ENCODE peak calls at places on chromosome 15, in five cellular contexts. N, B, M, I and X are unnamed samples. For H3F3A and H3K9me3, the result is how much of the 10 kb centered on the place peaks cover.

GRCh38 chr15:81939604-81940440 is 106.0 kb downstream of the MEX3B start:
- DNase-seq in N (peak), B (peak), M (peak), I (peak), X (peak)

GRCh38 chr15:95129589-95129988 is 898.2 kb downstream of the MCTP2 start:
- DNase-seq in N (no peak), B (no peak), M (no peak), I (peak), X (no peak)

GRCh38 chr15:52731004-52731403 is 51.8 kb upstream of the ATOSA start:
- DNase-seq in N (no peak), B (no peak), M (no peak), I (no peak), X (no peak)

GRCh38 chr15:68614621-68615035 is 35.8 kb downstream of the CORO2B start:
- DNase-seq in N (peak), B (no peak), M (no peak), I (no peak), X (no peak)

GRCh38 chr15:25859838-25860645 is 3.1 kb downstream of the ATP10A start:
- DNase-seq in N (no peak), B (peak), M (no peak), I (peak), X (no peak)

GRCh38 chr15:26082833-26083174 is 219.7 kb upstream of the ATP10A start:
- DNase-seq in N (no peak), B (no peak), M (no peak), I (no peak), X (no peak)

GRCh38 chr15:63476229-63476632 is 28.2 kb upstream of the USP3 start:
- DNase-seq in N (no peak), B (peak), M (no peak), I (peak), X (no peak)

GRCh38 chr15:76752549-76752948 is 152.6 kb downstream of the SCAPER start:
- DNase-seq in N (no peak), B (peak), M (no peak), I (no peak), X (no peak)

GRCh38 chr15:89514186-89514585 is 17.8 kb upstream of the RHCG start:
- DNase-seq in N (no peak), B (no peak), M (no peak), I (no peak), X (no peak)

GRCh38 chr15:55742927-55743614 is at the start of gene PRTG:
- DNase-seq in N (peak), B (peak), M (peak), I (peak), X (no peak)

GRCh38 chr15:66491846-66492245 is 5.7 kb downstream of the SNAPC5 start:
- DNase-seq in N (no peak), B (no peak), M (no peak), I (no peak), X (no peak)

GRCh38 chr15:72770673-72771328 is 12.8 kb downstream of the ADPGK start:
- DNase-seq in N (no peak), B (no peak), M (no peak), I (peak), X (no peak)

GRCh38 chr15:63372018-63372705 is 9.5 kb downstream of the CA12 start:
- DNase-seq in N (no peak), B (peak), M (no peak), I (peak), X (no peak)

GRCh38 chr15:98799461-98799971 is 151.2 kb downstream of the IGF1R start:
- DNase-seq in N (peak), B (no peak), M (no peak), I (peak), X (no peak)

GRCh38 chr15:32685576-32685975 is 32.2 kb upstream of the GREM1 start:
- DNase-seq in N (no peak), B (no peak), M (no peak), I (peak), X (no peak)

GRCh38 chr15:80844011-80844732 is 65.0 kb downstream of the CEMIP start:
- DNase-seq in N (no peak), B (peak), M (no peak), I (peak), X (no peak)

GRCh38 chr15:84741151-84741550 is 7.2 kb upstream of the ZNF592 start:
- DNase-seq in N (no peak), B (no peak), M (no peak), I (no peak), X (peak)

GRCh38 chr15:45179221-45179985 is 8.4 kb downstream of the SHF start:
- DNase-seq in N (peak), B (peak), M (peak), I (peak), X (peak)

GRCh38 chr15:22873841-22874240 is 35.4 kb downstream of the NIPA2 start:
- DNase-seq in N (no peak), B (no peak), M (no peak), I (no peak), X (no peak)

GRCh38 chr15:23687143-23687470 is at the start of gene NDN:
- DNase-seq in N (peak), B (no peak), M (peak), I (peak), X (no peak)

GRCh38 chr15:84863480-84864428 is 20.7 kb upstream of the SLC28A1 start:
- DNase-seq in N (no peak), B (no peak), M (no peak), I (peak), X (no peak)

GRCh38 chr15:61155741-61156700 is 73.1 kb downstream of the RORA start:
- DNase-seq in N (no peak), B (peak), M (no peak), I (peak), X (no peak)

GRCh38 chr15:68278345-68279217 is 1.0 kb downstream of the FEM1B start:
- DNase-seq in N (no peak), B (peak), M (peak), I (peak), X (peak)

GRCh38 chr15:30882861-30883433 is 20.8 kb upstream of the FAN1 start:
- DNase-seq in N (no peak), B (no peak), M (no peak), I (no peak), X (no peak)

GRCh38 chr15:30889231-30889630 is 14.5 kb upstream of the FAN1 start:
- DNase-seq in N (no peak), B (no peak), M (no peak), I (no peak), X (no peak)

DNA sequence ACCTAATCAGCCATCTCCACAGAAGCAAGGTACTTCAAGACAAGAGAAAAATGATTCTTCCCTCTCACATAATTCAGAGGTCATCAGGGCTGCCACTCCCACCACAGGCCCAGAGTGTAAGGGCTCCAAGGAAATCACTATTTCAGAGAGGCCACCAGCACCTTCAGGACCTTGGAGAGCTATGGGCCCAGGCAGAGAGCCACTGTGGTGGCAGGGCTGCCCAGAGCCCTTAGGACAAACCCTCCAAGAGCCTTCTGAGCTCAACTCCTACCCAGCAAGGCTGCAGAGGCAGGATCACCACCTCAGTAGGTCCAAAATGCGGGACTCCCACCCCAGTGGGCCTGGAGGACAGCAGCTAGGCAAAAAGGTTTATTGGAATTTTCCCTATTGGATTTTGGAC is 17.9 kb upstream of the FAN1 start:
- DNase-seq in N (peak), B (peak), M (no peak), I (peak), X (no peak)
- TF ChIP-seq EZH2phosphoT487 in N (no peak), B (no peak), M (no peak), I (no peak), X (no peak)

DNA sequence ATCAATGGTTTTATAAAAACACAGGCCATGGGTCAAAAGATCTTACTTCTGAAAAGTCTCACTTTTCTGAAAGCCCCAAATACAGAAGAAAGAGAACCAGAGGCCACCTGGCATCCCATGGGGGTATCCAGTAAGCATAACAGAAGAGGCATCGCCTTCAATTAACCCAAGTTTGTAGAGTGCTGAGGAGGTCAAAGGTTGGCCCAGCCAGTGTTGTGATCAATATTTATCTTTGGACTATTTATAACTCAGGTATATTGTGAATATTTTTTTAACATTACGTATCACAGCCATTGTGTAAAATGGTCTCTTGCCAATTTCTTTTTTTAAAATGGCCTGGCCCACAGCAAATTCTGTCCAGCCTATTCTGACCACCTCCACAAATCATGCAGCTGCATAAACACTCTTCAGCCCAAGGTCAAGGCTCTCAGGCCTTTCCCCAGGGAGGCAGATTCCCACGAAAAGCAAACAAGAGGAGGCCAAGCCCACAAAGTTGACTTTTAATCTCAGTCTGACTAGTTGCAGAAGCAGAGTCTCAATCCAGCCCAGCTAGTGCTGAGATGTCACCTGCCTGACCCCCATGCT is 26.2 kb upstream of the SPTBN5 start:
- DNase-seq in N (no peak), B (no peak), M (no peak), I (no peak), X (no peak)
- H3F3A ChIP-seq in N (under half), B (under half), M (under half), I (under half), X (under half)

DNA sequence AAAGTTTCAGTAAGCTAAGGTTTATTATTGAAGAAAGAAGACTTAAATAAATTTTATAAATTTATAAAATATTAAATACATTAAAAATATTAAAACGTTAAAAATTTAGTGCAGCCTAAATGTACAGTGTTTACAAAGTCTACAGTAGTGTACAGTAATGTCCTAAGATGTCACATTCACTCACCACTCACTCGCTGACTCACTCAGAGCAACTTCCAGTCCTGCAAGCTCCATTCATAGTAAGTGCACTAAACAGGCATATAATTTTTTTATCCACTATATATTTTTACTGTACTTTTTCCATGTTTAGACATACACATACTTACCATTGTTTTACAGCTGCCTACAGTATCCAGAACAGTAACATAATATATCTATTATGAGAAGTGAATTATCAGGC is 51.5 kb downstream of the TJP1 start:
- DNase-seq in N (no peak), B (peak), M (no peak), I (peak), X (no peak)
- H3K9me3 ChIP-seq in N (under half), B (under half), M (under half), I (under half), X (under half)

DNA sequence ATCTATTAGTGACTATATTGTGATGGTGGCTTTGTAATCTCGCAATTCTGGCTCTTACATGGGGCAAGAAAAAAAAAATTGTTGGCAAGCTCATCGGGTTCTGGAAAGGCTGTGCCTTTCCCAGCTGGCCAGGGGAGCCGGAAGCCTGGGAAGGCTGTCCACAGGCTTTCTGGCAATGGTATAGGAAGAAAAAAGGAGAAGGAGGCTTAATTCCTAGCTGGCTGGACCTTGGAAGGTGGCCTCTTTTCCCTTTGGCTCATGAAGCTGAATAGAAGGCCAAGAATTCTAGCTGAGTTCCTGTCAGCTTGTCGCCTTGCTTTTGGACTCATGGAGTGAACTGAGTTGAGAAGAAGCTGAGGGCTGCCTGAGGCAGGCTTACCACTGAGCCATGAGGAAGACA is 243.4 kb upstream of the SEMA6D start:
- DNase-seq in N (no peak), B (no peak), M (no peak), I (peak), X (no peak)
- TF ChIP-seq EZH2phosphoT487 in N (no peak), B (no peak), M (no peak), I (no peak), X (no peak)

GRCh38 chr15:59304807-59305206 is 67.9 kb downstream of the MYO1E start:
- DNase-seq in N (no peak), B (no peak), M (no peak), I (no peak), X (no peak)

GRCh38 chr15:59306520-59307163 is 66.0 kb downstream of the MYO1E start:
- DNase-seq in N (no peak), B (peak), M (no peak), I (peak), X (no peak)

GRCh38 chr15:59309405-59309804 is 63.3 kb downstream of the MYO1E start:
- DNase-seq in N (no peak), B (no peak), M (no peak), I (no peak), X (no peak)

GRCh38 chr15:59303641-59304433 is 68.8 kb downstream of the MYO1E start:
- DNase-seq in N (no peak), B (no peak), M (no peak), I (no peak), X (no peak)

DNA sequence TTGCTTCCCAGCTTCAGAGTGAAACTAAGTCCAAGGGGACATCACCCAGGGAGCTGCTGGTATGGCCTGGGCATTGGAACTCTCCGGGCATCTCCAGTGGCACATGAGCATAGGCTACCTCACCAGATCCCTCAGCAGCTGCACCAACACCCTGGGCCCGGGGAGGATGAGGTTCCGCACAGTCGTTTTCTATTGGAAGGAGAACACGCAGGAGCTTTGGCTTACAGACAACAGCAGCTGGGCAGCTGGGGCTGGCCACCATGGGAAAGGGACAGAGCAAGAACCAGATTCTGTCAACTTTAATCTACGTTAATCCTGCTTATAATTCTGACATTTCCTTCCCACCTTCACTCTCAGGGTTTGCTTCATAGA is 65.5 kb downstream of the MYO1E start:
- DNase-seq in N (no peak), B (no peak), M (no peak), I (no peak), X (no peak)
- H3F3A ChIP-seq in N (under half), B (under half), M (under half), I (under half), X (under half)

DNA sequence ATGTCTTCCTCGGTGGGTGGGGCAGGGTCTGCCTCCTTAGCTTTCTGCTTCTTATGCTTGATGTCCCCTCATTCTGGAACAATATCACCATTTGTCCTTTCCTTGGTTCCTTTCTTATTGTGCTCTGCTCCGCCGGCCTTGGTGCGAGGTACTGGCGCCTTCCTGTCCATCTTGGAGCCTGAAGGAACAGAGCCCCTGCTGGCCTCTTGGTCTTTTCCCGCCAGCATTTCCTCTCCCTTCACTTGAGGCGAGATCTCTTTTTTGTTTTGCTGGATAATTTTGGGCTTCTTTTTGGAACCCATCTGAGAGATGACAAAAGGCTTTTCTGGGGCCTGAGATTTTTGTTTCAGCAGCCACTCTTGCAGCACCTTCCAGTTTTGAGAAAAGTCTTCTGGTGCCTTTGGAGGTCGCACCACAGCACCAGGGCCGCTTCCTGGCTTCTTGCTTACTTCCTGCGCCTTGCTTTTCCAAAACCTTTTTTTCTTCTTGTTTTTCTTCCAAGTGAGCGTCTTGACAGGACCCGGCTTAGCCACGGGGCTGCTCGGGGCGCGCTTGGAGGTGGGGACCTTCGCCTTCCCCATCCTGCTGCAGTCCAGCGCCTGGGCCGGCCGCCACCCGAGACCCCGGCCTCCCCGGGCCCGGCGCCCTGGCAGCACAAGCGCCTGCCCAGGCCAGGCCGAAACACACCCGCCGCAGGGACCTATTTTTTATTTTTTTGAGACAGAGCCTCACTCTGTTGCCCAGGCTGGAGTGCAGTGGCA is 127.1 kb downstream of the KLF13 start:
- DNase-seq in N (no peak), B (no peak), M (no peak), I (no peak), X (no peak)
- H3K9me3 ChIP-seq in N (under half), B (under half), M (under half), I (under half), X (under half)

DNA sequence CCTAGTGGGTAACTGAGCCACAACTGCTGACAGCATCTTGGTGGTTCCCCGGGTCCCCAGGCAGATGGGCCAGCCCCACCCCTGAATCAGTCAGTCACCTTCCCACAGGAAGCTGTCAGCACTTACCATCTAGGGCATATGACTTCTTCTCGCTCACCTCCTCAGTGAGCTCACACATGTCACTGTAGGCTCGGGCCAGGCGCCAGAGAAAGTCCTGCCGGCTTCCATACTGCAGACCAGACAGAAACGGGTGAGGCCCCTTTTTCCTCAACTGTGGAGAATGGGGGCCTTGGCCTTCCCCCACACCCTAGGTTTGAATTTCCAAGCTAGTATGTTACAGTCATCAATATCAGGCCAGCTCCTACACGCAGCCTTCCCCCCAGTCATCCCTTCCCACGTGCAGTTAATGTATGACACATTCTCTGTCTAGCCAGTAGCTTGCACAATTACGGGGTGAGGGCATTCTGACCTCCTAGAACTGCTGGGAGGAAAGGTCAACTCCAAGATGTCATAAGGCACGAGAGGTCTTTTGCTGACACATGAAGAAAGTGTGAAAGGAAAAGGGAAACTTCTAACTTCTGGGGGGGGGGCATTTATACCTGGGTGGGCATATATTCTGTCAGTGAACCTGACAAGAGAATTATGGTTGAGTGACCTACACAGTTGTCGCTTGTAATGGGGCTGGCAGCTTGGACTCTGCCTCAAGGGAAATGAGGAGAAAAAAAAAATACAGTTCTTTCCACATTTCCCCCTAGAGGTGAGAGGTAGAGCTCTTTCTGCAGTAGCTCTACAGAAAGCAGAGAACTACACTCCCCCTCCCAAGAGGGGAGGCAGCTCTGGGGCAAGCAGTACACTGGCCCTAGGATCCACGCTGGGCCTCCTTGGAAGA is 10.9 kb downstream of the RMDN3 start:
- DNase-seq in N (no peak), B (no peak), M (no peak), I (peak), X (peak)
- TF ChIP-seq EZH2phosphoT487 in N (no peak), B (no peak), M (no peak), I (no peak), X (no peak)